ENCODE peak calls at places on chromosomes 11 and 22, in seven cellular contexts. T is WTC11, F is BE2C, U is BJ, V is astrocyte of the cerebellum, H is fibroblast of mammary gland, C is esophagus muscularis mucosa. K is an unnamed sample.

GRCh38 chr11:27592111-27592780 is 85.7 kb upstream of the LIN7C start:
- DNase-seq in T (no peak), F (no peak), U (no peak), V (peak), H (no peak), C (no peak), K (no peak)

GRCh38 chr11:68145120-68145866 is 24.1 kb upstream of the CHKA start:
- DNase-seq in T (no peak), F (no peak), U (no peak), V (no peak), H (no peak), C (no peak), K (no peak)

GRCh38 chr11:16049611-16050010 is 306.7 kb downstream of the SOX6 start:
- DNase-seq in T (peak), F (no peak), U (no peak), V (no peak), H (no peak), C (no peak), K (no peak)

GRCh38 chr11:30859709-30860108 is 273.6 kb upstream of the MPPED2 start:
- DNase-seq in T (no peak), F (no peak), U (no peak), V (no peak), H (no peak), C (no peak), K (no peak)

GRCh38 chr11:819129-819931 is 616 bp downstream of the PNPLA2 start:
- DNase-seq in T (peak), F (peak), U (no peak), V (peak), H (peak), C (peak), K (peak)

GRCh38 chr22:21568207-21569075 is 927 bp downstream of the UBE2L3 start:
- DNase-seq in T (no peak), F (peak), U (no peak), V (no peak), H (no peak), C (no peak), K (peak)

GRCh38 chr22:49517721-49518120 is 310.0 kb downstream of the BRD1 start:
- DNase-seq in T (no peak), F (no peak), U (no peak), V (no peak), H (no peak), C (no peak), K (no peak)

GRCh38 chr11:111312076-111312475 is 13.7 kb downstream of the POU2AF3 start:
- DNase-seq in T (no peak), F (no peak), U (no peak), V (no peak), H (no peak), C (no peak), K (no peak)

GRCh38 chr11:20551096-20551495 is 48.3 kb upstream of the SLC6A5 start:
- DNase-seq in T (no peak), F (no peak), U (no peak), V (no peak), H (no peak), C (peak), K (no peak)

GRCh38 chr11:57276169-57276854 is 39.3 kb upstream of the APLNR start:
- DNase-seq in T (no peak), F (no peak), U (no peak), V (no peak), H (no peak), C (no peak), K (no peak)

GRCh38 chr11:96303067-96303466 is 39.9 kb downstream of the MAML2 start:
- DNase-seq in T (no peak), F (no peak), U (no peak), V (no peak), H (peak), C (no peak), K (no peak)

GRCh38 chr22:40855960-40856512 is 403 bp downstream of the ST13 start:
- DNase-seq in T (peak), F (peak), U (no peak), V (no peak), H (peak), C (no peak), K (peak)

GRCh38 chr11:134562176-134562575 is 150.1 kb upstream of the B3GAT1 start:
- DNase-seq in T (no peak), F (no peak), U (no peak), V (no peak), H (no peak), C (peak), K (no peak)

GRCh38 chr11:118524757-118525465 is 2.4 kb upstream of the TTC36 start:
- DNase-seq in T (no peak), F (no peak), U (no peak), V (no peak), H (no peak), C (no peak), K (no peak)

GRCh38 chr11:6584528-6584927 is 18.9 kb downstream of the RRP8 start:
- DNase-seq in T (no peak), F (no peak), U (no peak), V (no peak), H (no peak), C (no peak), K (no peak)

GRCh38 chr11:86807356-86807755 is 7.0 kb downstream of the PRSS23 start:
- DNase-seq in T (no peak), F (no peak), U (no peak), V (no peak), H (no peak), C (no peak), K (no peak)

GRCh38 chr11:33116535-33116934 is 44.7 kb downstream of the CSTF3 start:
- DNase-seq in T (no peak), F (no peak), U (no peak), V (peak), H (peak), C (no peak), K (no peak)

GRCh38 chr11:83862691-83863090 is 576.5 kb upstream of the CCDC90B start:
- DNase-seq in T (no peak), F (no peak), U (no peak), V (no peak), H (no peak), C (no peak), K (no peak)

GRCh38 chr22:28009272-28009827 is 90.3 kb upstream of the PITPNB start:
- DNase-seq in T (peak), F (peak), U (peak), V (peak), H (peak), C (no peak), K (peak)

GRCh38 chr11:14318581-14318981 is 40.4 kb downstream of the RRAS2 start:
- DNase-seq in T (no peak), F (no peak), U (no peak), V (no peak), H (peak), C (no peak), K (no peak)

GRCh38 chr11:123800041-123800440 is 6.1 kb downstream of the OR6M1 start:
- DNase-seq in T (no peak), F (no peak), U (no peak), V (no peak), H (no peak), C (no peak), K (no peak)

GRCh38 chr11:64444838-64445441 is 86.0 kb downstream of the RPS6KA4 start:
- DNase-seq in T (no peak), F (peak), U (no peak), V (no peak), H (peak), C (no peak), K (peak)

GRCh38 chr11:64759722-64760719 is at the start of gene PYGM:
- DNase-seq in T (peak), F (peak), U (no peak), V (no peak), H (peak), C (no peak), K (no peak)

GRCh38 chr11:121950160-121950559 is 165.9 kb downstream of the BLID start:
- DNase-seq in T (no peak), F (no peak), U (no peak), V (no peak), H (no peak), C (no peak), K (no peak)

GRCh38 chr11:1530686-1531256 is 41.3 kb downstream of the DUSP8 start:
- DNase-seq in T (no peak), F (no peak), U (no peak), V (no peak), H (no peak), C (no peak), K (no peak)

GRCh38 chr11:75174781-75175370 is 24.0 kb downstream of the SLCO2B1 start:
- DNase-seq in T (no peak), F (no peak), U (no peak), V (no peak), H (peak), C (no peak), K (peak)

GRCh38 chr11:1397862-1398505 is 8.2 kb downstream of the BRSK2 start:
- DNase-seq in T (no peak), F (no peak), U (no peak), V (no peak), H (no peak), C (no peak), K (no peak)

GRCh38 chr22:42959472-42960145 is 55.3 kb downstream of the PACSIN2 start:
- DNase-seq in T (no peak), F (peak), U (no peak), V (no peak), H (peak), C (no peak), K (no peak)

GRCh38 chr11:117392979-117393378 is 65.3 kb downstream of the CEP164 start:
- DNase-seq in T (no peak), F (no peak), U (no peak), V (no peak), H (no peak), C (no peak), K (no peak)

GRCh38 chr11:130359419-130359818 is 44.7 kb upstream of the ZBTB44 start:
- DNase-seq in T (no peak), F (no peak), U (no peak), V (no peak), H (no peak), C (no peak), K (no peak)

GRCh38 chr22:46070722-46071450 is 79.4 kb upstream of the PPARA start:
- DNase-seq in T (peak), F (peak), U (no peak), V (no peak), H (no peak), C (no peak), K (peak)

GRCh38 chr22:19855504-19856409 is 1.1 kb upstream of the GNB1L start:
- DNase-seq in T (peak), F (peak), U (no peak), V (no peak), H (peak), C (peak), K (peak)

GRCh38 chr11:77030834-77031414 is 3.3 kb upstream of the B3GNT6 start:
- DNase-seq in T (no peak), F (no peak), U (no peak), V (no peak), H (no peak), C (peak), K (no peak)

GRCh38 chr11:31240340-31240904 is 129.1 kb downstream of the DCDC1 start:
- DNase-seq in T (peak), F (peak), U (no peak), V (peak), H (peak), C (no peak), K (peak)

GRCh38 chr11:565921-566509 is 5.2 kb downstream of the RASSF7 start:
- DNase-seq in T (no peak), F (no peak), U (no peak), V (no peak), H (no peak), C (no peak), K (no peak)

GRCh38 chr11:134949121-134949591 is 537.1 kb upstream of the B3GAT1 start:
- DNase-seq in T (no peak), F (no peak), U (peak), V (peak), H (peak), C (peak), K (no peak)

GRCh38 chr11:133529807-133530500 is 2.3 kb downstream of the OPCML start:
- DNase-seq in T (no peak), F (no peak), U (no peak), V (no peak), H (no peak), C (no peak), K (no peak)

GRCh38 chr11:11534981-11535380 is 86.8 kb downstream of the GALNT18 start:
- DNase-seq in T (no peak), F (peak), U (no peak), V (no peak), H (peak), C (no peak), K (no peak)

GRCh38 chr11:124676386-124676785 is 2.7 kb downstream of the SPA17 start:
- DNase-seq in T (no peak), F (no peak), U (no peak), V (no peak), H (peak), C (no peak), K (no peak)

DNA sequence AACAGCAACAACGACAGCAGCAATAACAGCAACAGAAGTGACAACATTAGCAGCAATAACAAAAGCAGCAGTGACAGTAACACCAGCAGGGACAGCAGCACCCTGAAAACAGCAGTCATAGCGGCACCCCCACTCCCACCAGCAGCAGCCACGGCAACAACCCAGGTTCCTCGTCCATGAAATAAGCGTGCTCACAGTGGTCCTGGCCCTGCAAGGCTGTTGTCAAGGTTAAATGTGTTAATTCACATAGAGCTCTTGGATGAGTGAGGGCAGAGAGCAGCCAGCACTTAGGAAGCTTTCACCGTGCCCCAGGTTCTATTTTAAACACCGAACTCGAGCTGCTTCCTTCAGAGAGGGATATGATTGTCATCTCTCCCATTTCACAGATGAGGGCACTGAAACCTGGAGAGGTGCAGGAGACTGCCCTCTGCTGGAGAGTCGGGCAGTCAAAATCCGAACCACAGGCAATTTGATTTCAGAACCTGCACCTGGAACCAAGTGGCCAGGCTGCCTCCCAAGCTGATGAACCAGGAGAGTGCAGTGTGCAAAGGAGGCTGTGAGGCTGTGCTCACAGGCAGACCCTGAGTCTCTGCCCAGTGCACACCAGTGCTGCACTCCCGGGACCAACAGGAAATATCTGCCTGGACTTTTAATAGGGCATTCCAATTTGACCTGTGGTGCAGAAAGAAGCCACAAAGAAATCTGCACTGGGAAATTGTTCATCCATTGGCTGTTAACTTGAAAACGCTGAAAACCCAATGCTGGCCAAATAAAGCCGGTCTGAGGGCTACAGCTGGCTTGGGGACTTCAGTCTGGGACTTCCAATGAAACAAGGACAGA is 22.9 kb upstream of the FGF3 start:
- DNase-seq in T (peak), F (no peak), U (no peak), V (no peak), H (peak), C (no peak), K (peak)
- TF ChIP-seq CTCF in T (peak), F (peak), U (peak), V (peak), H (peak), C (peak), K (peak)

GRCh38 chr11:34514597-34514996 is 1.0 kb upstream of the ELF5 start:
- DNase-seq in T (no peak), F (no peak), U (no peak), V (no peak), H (no peak), C (no peak), K (no peak)
- TF ChIP-seq CTCF in T (no peak), F (no peak), U (no peak), V (peak), H (no peak), C (no peak), K (no peak)

DNA sequence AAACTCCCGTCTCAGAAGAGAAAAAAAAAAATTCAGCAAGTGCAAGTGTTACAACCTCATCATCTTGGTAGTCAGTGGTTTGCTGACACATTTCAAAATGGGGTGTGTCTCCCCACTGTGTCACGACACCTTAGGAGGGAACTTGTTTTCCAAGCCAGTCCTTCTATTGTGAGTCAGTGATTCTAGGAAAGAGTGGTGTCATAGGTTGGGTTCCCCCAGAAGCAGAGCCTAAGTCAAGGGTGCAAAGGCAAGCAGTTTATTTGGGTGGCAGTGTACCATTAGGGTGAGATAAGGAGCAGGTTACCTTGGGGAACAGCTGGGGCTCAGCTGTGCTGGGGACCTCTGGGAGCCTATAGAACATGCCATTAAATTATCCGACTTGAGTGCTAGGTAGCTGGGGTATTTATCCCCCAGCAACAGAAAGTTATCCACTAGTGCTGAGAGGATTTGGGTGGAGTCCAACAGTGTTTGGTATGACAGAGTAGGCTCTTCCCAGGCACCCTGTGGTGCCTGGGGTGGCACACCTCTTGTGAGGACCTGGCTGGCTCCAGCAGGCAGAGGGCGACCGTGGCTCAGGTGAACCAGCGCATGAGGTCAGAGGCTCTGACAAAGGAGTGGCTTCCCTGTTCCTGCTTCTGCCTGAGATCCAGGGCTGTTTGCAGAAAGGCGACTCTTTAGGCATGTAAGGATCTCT is 41.7 kb downstream of the KIAA1671 start:
- DNase-seq in T (peak), F (no peak), U (no peak), V (no peak), H (peak), C (no peak), K (peak)
- TF ChIP-seq CTCF in T (no peak), F (no peak), U (no peak), V (no peak), H (no peak), C (no peak), K (no peak)

GRCh38 chr11:119676461-119677020 is 52.5 kb downstream of the NECTIN1 start:
- DNase-seq in T (no peak), F (no peak), U (no peak), V (no peak), H (peak), C (no peak), K (no peak)

GRCh38 chr11:119671048-119671447 is 58.0 kb downstream of the NECTIN1 start:
- DNase-seq in T (no peak), F (peak), U (peak), V (peak), H (peak), C (no peak), K (no peak)

GRCh38 chr11:119671561-119672015 is 57.4 kb downstream of the NECTIN1 start:
- DNase-seq in T (no peak), F (peak), U (no peak), V (no peak), H (peak), C (no peak), K (no peak)

GRCh38 chr11:119672597-119672996 is 56.4 kb downstream of the NECTIN1 start:
- DNase-seq in T (no peak), F (no peak), U (no peak), V (no peak), H (no peak), C (no peak), K (no peak)

GRCh38 chr11:119673389-119674336 is 55.3 kb downstream of the NECTIN1 start:
- DNase-seq in T (no peak), F (no peak), U (no peak), V (no peak), H (no peak), C (no peak), K (peak)
- TF ChIP-seq CTCF in T (no peak), F (no peak), U (no peak), V (no peak), H (no peak), C (no peak), K (no peak)